ENCODE peak calls at places on chromosomes 6 and 20, in eight cellular contexts. H is GM23338, W is heart right ventricle, L is cardiac muscle cell, Q is aorta, D is mesenchymal stem cell, Y is GM23248, J is lower lobe of right lung. N is an unnamed sample.

GRCh38 chr20:37315293-37316110 is 26.0 kb downstream of the MANBAL start:
- DNase-seq in D (peak; percentile 91), J (no peak), H (no peak), Q (peak; percentile 85), W (peak; percentile 79), L (peak; percentile 35), Y (peak; percentile 81), N (no peak)

GRCh38 chr20:57020364-57020763 is 246.1 kb downstream of the BMP7 start:
- DNase-seq in W (no peak), H (no peak), L (no peak), Q (no peak), Y (no peak), D (no peak), J (no peak), N (no peak)

GRCh38 chr6:89369009-89369408 is 16.5 kb upstream of the UBE2J1 start:
- DNase-seq in W (peak; percentile 71), L (peak; percentile 45), Q (no peak), D (peak; percentile 50), Y (peak; percentile 77), H (peak; percentile 70), J (peak; percentile 65), N (peak; percentile 43)

GRCh38 chr20:10637062-10637559 is 36.7 kb downstream of the JAG1 start:
- DNase-seq in J (no peak), W (no peak), Q (peak; percentile 88), D (no peak), Y (peak; percentile 78), H (no peak), L (no peak), N (no peak)

GRCh38 chr6:141587482-141588266 is 545.1 kb upstream of the GJE1 start:
- DNase-seq in Q (no peak), W (no peak), Y (peak; percentile 49), L (no peak), J (no peak), H (no peak), D (peak; percentile 33), N (no peak)

GRCh38 chr6:157479464-157480303 is 98.7 kb downstream of the ZDHHC14 start:
- DNase-seq in H (no peak), Y (no peak), Q (no peak), W (no peak), L (no peak), D (no peak), J (no peak), N (no peak)

GRCh38 chr6:16486661-16487060 is 248.3 kb downstream of the GMPR start:
- DNase-seq in Q (no peak), H (no peak), L (no peak), J (no peak), W (no peak), D (no peak), Y (no peak), N (no peak)

GRCh38 chr6:43078651-43079050 is 2.5 kb downstream of the PTK7 start:
- DNase-seq in Y (peak; percentile 50), J (no peak), Q (no peak), W (no peak), D (peak; percentile 56), L (no peak), H (no peak), N (no peak)

GRCh38 chr6:146700078-146700686 is 101.4 kb downstream of the ADGB start:
- DNase-seq in D (peak; percentile 83), Q (no peak), Y (peak; percentile 91), L (peak; percentile 94), J (no peak), W (peak; percentile 86), H (peak; percentile 86), N (peak; percentile 46)

GRCh38 chr6:163926642-163927041 is 512.1 kb downstream of the QKI start:
- DNase-seq in Q (no peak), L (no peak), J (no peak), D (no peak), Y (peak; percentile 8), W (peak; percentile 23), H (no peak), N (no peak)

GRCh38 chr20:63847374-63848002 is 13.8 kb upstream of the ABHD16B start:
- DNase-seq in D (no peak), H (peak; percentile 90), L (no peak), J (no peak), Y (no peak), W (peak; percentile 72), Q (no peak), N (no peak)

GRCh38 chr6:30787954-30788353 is 43.6 kb upstream of the IER3 start:
- DNase-seq in W (no peak), Y (no peak), J (no peak), D (peak; percentile 86), Q (peak; percentile 30), H (no peak), L (no peak), N (no peak)

GRCh38 chr6:558089-558488 is 98.8 kb downstream of the HUS1B start:
- DNase-seq in W (no peak), L (no peak), D (no peak), Q (no peak), H (no peak), Y (peak; percentile 32), J (no peak), N (no peak)

GRCh38 chr20:44909872-44910689 is at the start of gene PABPC1L:
- DNase-seq in D (peak; percentile 68), L (peak; percentile 86), Q (peak; percentile 88), H (peak; percentile 96), Y (peak; percentile 85), J (peak; percentile 89), W (peak; percentile 47), N (peak; percentile 92)

GRCh38 chr6:107866606-107867301 is 42.6 kb upstream of the SCML4 start:
- DNase-seq in D (peak; percentile 44), H (peak; percentile 77), L (peak; percentile 46), Y (peak; percentile 65), W (no peak), Q (no peak), J (no peak), N (no peak)

GRCh38 chr6:135880066-135880972 is 28.8 kb downstream of the PDE7B start:
- DNase-seq in L (no peak), Y (peak; percentile 65), J (no peak), H (no peak), Q (no peak), D (peak; percentile 87), W (no peak), N (no peak)

GRCh38 chr20:48843125-48843806 is 15.5 kb upstream of the PREX1 start:
- DNase-seq in Q (no peak), D (no peak), H (peak; percentile 52), W (no peak), L (no peak), Y (peak; percentile 27), J (no peak), N (no peak)

GRCh38 chr20:40683221-40683893 is 5.7 kb downstream of the MAFB start:
- DNase-seq in Y (peak; percentile 94), H (peak; percentile 65), D (peak; percentile 88), J (peak; percentile 69), Q (peak; percentile 84), W (no peak), L (peak; percentile 33), N (no peak)

GRCh38 chr6:156934054-156934424 is 156.9 kb downstream of the ARID1B start:
- DNase-seq in H (no peak), Y (no peak), D (no peak), L (no peak), Q (no peak), W (no peak), J (no peak), N (no peak)

GRCh38 chr6:143160008-143160407 is 99.3 kb downstream of the AIG1 start:
- DNase-seq in Y (peak; percentile 17), L (no peak), H (peak; percentile 10), J (no peak), Q (no peak), W (no peak), D (no peak), N (no peak)

GRCh38 chr6:16721977-16722376 is 39.3 kb downstream of the ATXN1 start:
- DNase-seq in J (no peak), Y (no peak), W (no peak), L (no peak), H (no peak), D (no peak), Q (no peak), N (no peak)

DNA sequence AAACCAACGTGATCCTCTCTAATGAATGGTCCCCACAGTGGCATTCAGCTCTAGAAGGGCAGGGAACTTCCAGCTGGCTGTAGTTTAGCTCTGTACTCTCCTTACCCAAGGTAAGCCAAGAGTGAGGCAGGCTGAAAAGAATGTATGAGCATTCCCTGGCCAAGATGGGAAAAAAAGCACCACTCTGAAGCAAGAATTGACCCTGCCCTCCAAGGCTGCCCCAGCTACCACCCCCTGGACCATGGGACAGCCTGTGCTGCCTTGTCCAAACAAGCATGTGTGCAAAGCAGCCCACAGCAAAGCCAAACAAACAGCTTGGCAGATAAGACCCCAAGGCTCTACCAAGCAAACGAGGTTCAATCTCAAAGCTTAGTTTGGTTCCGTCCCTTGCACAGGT is 73.9 kb downstream of the GFOD1 start:
- DNase-seq in Y (peak; percentile 67), D (no peak), J (no peak), W (no peak), H (no peak), L (no peak), Q (peak; percentile 81), N (no peak)
- H3K27ac ChIP-seq in Y (no peak overlapping the region), D (no peak overlapping the region), J (peak overlapping the region; percentile 26), W (peak overlapping the region; percentile 89), H (no peak overlapping the region), L (no peak overlapping the region), Q (peak overlapping the region; percentile 58), N (no peak overlapping the region)

DNA sequence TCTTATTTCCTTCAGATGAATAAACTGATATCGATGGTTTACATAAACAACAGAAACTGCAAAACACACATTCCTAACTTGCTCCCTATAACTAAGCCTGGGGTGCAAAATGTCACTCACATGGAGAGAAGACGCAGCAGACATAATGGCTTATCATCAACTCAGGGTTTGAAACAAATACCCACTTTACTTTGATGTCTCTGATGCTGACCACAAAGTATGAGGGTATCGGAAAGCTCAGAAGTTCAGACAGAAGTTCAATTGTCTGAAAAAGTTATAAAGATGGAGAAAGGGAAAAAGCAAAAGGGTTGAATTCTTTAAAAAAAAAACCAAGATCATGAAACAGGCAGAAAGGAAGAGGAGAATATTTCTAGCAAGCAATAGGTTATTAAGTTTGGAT is 102.7 kb downstream of the FOXC1 start:
- DNase-seq in H (no peak), J (no peak), L (no peak), Q (no peak), Y (no peak), W (no peak), D (no peak), N (no peak)
- H3K4me1 ChIP-seq in H (no peaks in the 10 kb centered on the region), J (no peaks in the 10 kb centered on the region), L (no peaks in the 10 kb centered on the region), Q (no peaks in the 10 kb centered on the region), Y (no peaks in the 10 kb centered on the region), W (no peaks in the 10 kb centered on the region), D (peaks cover 4% of the 10 kb centered on the region), N (peaks cover 13% of the 10 kb centered on the region)

DNA sequence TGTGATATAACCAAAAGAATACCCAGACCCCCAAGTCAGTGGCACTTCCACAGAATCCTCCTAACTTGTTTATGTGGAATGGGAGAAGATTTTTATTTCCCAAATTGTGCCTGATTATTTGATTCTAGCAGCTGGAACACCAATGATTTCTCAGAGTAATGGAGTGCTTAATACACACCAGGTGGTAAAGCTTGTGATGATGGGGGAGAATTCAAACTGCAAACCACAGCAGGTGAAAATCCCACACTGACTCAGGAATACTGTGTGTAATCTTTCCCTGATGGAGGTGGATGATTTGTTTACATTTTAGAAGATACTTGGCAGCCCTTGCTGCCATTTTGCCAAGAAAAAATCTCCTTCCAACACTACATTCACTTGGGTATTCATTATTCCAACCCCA is 212.8 kb upstream of the PLN start:
- DNase-seq in Q (no peak), Y (no peak), L (no peak), H (no peak), W (no peak), J (no peak), D (no peak), N (no peak)
- H3K27ac ChIP-seq in Q (no peak overlapping the region), Y (no peak overlapping the region), L (no peak overlapping the region), H (no peak overlapping the region), W (no peak overlapping the region), J (no peak overlapping the region), D (no peak overlapping the region), N (no peak overlapping the region)

GRCh38 chr6:128597004-128597403 is 76.6 kb upstream of the PTPRK start:
- DNase-seq in L (no peak), W (no peak), Y (peak; percentile 43), J (no peak), Q (no peak), D (no peak), H (no peak), N (no peak)
- H3K4me1 ChIP-seq in L (peaks cover 6% of the 10 kb centered on the region), W (peaks cover 23% of the 10 kb centered on the region), Y (peaks cover 39% of the 10 kb centered on the region), J (no peaks in the 10 kb centered on the region), Q (peaks cover 8% of the 10 kb centered on the region), D (no peaks in the 10 kb centered on the region), H (no peaks in the 10 kb centered on the region), N (no peaks in the 10 kb centered on the region)

N was measured in left lung.